ENCODE peak calls at places on chromosomes 6 and 20, in six cellular contexts. One of them, this sample, is unnamed.

GRCh38 chr6:103231185-103231584 is 1628.5 kb downstream of the HACE1 start:
- DNase-seq in NCI-H460: no peak
- DNase-seq in naive thymus-derived CD4-positive, alpha-beta T cell: no peak
- DNase-seq in A172: no peak
- DNase-seq in NCI-H345: no peak
- DNase-seq in cardiac fibroblast: no peak
- DNase-seq in this sample: no peak

GRCh38 chr20:22908944-22909343 is 126.2 kb upstream of the SSTR4 start:
- DNase-seq in naive thymus-derived CD4-positive, alpha-beta T cell: no peak
- DNase-seq in NCI-H460: no peak
- DNase-seq in NCI-H345: no peak
- DNase-seq in A172: no peak
- DNase-seq in cardiac fibroblast: no peak
- DNase-seq in this sample: no peak

GRCh38 chr20:44776977-44777376 is 31.3 kb downstream of the KCNK15 start:
- DNase-seq in NCI-H345: no peak
- DNase-seq in A172: peak
- DNase-seq in NCI-H460: peak
- DNase-seq in naive thymus-derived CD4-positive, alpha-beta T cell: no peak
- DNase-seq in cardiac fibroblast: peak
- DNase-seq in this sample: no peak

GRCh38 chr6:53335224-53335994 is 13.3 kb downstream of the ELOVL5 start:
- DNase-seq in NCI-H345: no peak
- DNase-seq in A172: no peak
- DNase-seq in cardiac fibroblast: no peak
- DNase-seq in NCI-H460: no peak
- DNase-seq in naive thymus-derived CD4-positive, alpha-beta T cell: peak
- DNase-seq in this sample: no peak

GRCh38 chr6:116349216-116349615 is 21.5 kb upstream of the DSE start:
- DNase-seq in naive thymus-derived CD4-positive, alpha-beta T cell: no peak
- DNase-seq in NCI-H460: no peak
- DNase-seq in A172: no peak
- DNase-seq in cardiac fibroblast: no peak
- DNase-seq in NCI-H345: no peak
- DNase-seq in this sample: no peak

GRCh38 chr6:21064716-21065340 is 528.7 kb upstream of the SOX4 start:
- DNase-seq in NCI-H460: no peak
- DNase-seq in NCI-H345: no peak
- DNase-seq in naive thymus-derived CD4-positive, alpha-beta T cell: no peak
- DNase-seq in cardiac fibroblast: peak
- DNase-seq in A172: no peak
- DNase-seq in this sample: no peak

GRCh38 chr20:35187584-35188190 is 15.8 kb downstream of the PROCR start:
- DNase-seq in NCI-H460: no peak
- DNase-seq in NCI-H345: no peak
- DNase-seq in cardiac fibroblast: no peak
- DNase-seq in naive thymus-derived CD4-positive, alpha-beta T cell: no peak
- DNase-seq in A172: no peak
- DNase-seq in this sample: no peak

GRCh38 chr20:32440069-32440757 is 82.1 kb downstream of the ASXL1 start:
- DNase-seq in cardiac fibroblast: no peak
- DNase-seq in A172: no peak
- DNase-seq in NCI-H345: no peak
- DNase-seq in naive thymus-derived CD4-positive, alpha-beta T cell: no peak
- DNase-seq in NCI-H460: no peak
- DNase-seq in this sample: no peak

GRCh38 chr20:64133951-64134407 is 26.6 kb upstream of the NPBWR2 start:
- DNase-seq in naive thymus-derived CD4-positive, alpha-beta T cell: no peak
- DNase-seq in A172: no peak
- DNase-seq in cardiac fibroblast: no peak
- DNase-seq in NCI-H345: no peak
- DNase-seq in NCI-H460: no peak
- DNase-seq in this sample: peak